ENCODE peak calls at places on chromosomes 16 and 17, in six cellular contexts. J is bronchial epithelial cell, F is A549, M is astrocyte of the spinal cord, K is adrenal gland, P is uterus. S is an unnamed sample.

GRCh38 chr17:7060165-7060890 is 16.4 kb upstream of the SLC16A11 start:
- DNase-seq in J (peak; percentile 97), F (peak; percentile 96), M (peak; percentile 88), K (no peak), P (no peak), S (no peak)

GRCh38 chr16:89363621-89364393 is 126.6 kb downstream of the ANKRD11 start:
- DNase-seq in J (peak; percentile 82), F (peak; percentile 65), M (peak; percentile 86), K (peak; percentile 69), P (no peak), S (peak; percentile 68)

GRCh38 chr17:152860-153420 is 15.6 kb downstream of the SCGB1C2 start:
- DNase-seq in J (no peak), F (no peak), M (no peak), K (peak; percentile 14), P (no peak), S (no peak)

GRCh38 chr16:58634265-58634802 is 4.7 kb upstream of the CNOT1 start:
- DNase-seq in J (no peak), F (no peak), M (no peak), K (no peak), P (no peak), S (peak; percentile 78)

GRCh38 chr16:89958596-89958995 is 10.0 kb downstream of the DEF8 start:
- DNase-seq in J (no peak), F (no peak), M (no peak), K (no peak), P (no peak), S (no peak)

GRCh38 chr16:79134300-79134699 is 466.2 kb downstream of the MAF start:
- DNase-seq in J (no peak), F (no peak), M (no peak), K (no peak), P (no peak), S (no peak)

GRCh38 chr17:1829579-1830257 is at the start of the genes RPA1 and SMYD4:
- DNase-seq in J (peak; percentile 68), F (peak; percentile 89), M (peak; percentile 86), K (peak; percentile 89), P (peak; percentile 86), S (peak; percentile 90)

GRCh38 chr17:38779965-38780752 is 19.2 kb downstream of the PIP4K2B start:
- DNase-seq in J (no peak), F (no peak), M (no peak), K (no peak), P (no peak), S (no peak)

GRCh38 chr16:75246504-75247205 is 4.8 kb downstream of the BCAR1 start:
- DNase-seq in J (no peak), F (no peak), M (peak; percentile 79), K (no peak), P (no peak), S (no peak)

GRCh38 chr17:27276653-27277156 is 17.2 kb upstream of the WSB1 start:
- DNase-seq in J (no peak), F (no peak), M (no peak), K (no peak), P (no peak), S (no peak)

GRCh38 chr17:65824901-65825300 is 263.5 kb upstream of the AXIN2 start:
- DNase-seq in J (no peak), F (no peak), M (no peak), K (no peak), P (no peak), S (no peak)

GRCh38 chr16:27286446-27286845 is 17.9 kb upstream of the NSMCE1 start:
- DNase-seq in J (peak; percentile 98), F (peak; percentile 73), M (peak; percentile 94), K (no peak), P (no peak), S (no peak)

GRCh38 chr17:1087381-1088241 is 90.7 kb downstream of the TIMM22 start:
- DNase-seq in J (peak; percentile 78), F (peak; percentile 84), M (peak; percentile 59), K (peak; percentile 91), P (peak; percentile 66), S (peak; percentile 79)

GRCh38 chr16:24753437-24753836 is 24.0 kb downstream of the TNRC6A start:
- DNase-seq in J (peak; percentile 65), F (no peak), M (no peak), K (no peak), P (no peak), S (no peak)

GRCh38 chr16:88651276-88651988 is 579 bp upstream of the CYBA start:
- DNase-seq in J (no peak), F (peak; percentile 48), M (no peak), K (peak; percentile 51), P (peak; percentile 27), S (peak; percentile 60)

GRCh38 chr16:23059433-23059832 is 89.8 kb downstream of the USP31 start:
- DNase-seq in J (no peak), F (no peak), M (no peak), K (no peak), P (no peak), S (no peak)

DNA sequence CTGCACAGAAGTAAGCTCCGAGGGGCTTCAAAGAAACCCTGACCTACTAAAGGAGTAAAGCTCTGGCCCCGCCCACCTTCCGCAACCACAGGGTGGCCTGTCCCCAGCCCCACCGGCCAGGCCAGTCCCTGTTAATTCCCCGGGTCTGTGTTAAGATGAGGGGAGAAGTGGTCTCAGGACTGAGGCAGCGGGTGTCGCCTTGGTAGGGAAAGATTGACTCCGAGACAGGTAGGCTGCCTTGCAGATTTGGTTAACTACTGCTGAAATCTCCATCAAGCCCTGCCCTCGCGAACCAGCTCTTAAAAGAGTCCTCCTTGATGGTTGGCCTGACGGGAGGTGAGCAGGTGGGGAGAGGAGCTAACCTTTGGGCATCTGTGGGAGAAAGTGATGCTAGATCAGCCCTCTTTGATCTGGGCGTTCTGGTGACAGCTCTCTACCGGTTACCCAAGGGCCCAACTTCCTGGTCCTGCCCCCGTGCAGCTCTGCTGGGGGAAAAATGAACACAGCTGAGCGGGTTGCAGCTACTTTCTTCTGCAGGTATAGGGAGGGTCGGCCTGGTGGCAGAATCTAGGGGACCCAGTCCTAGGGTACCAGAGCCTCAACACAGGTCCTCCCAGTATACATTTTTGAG is 2.8 kb downstream of the SHISA9 start:
- DNase-seq in J (no peak), F (no peak), M (no peak), K (no peak), P (no peak), S (no peak)
- H3K4me3 ChIP-seq in J (no peak overlapping the region), F (no peak overlapping the region), M (no peak overlapping the region), K (no peak overlapping the region), P (no peak overlapping the region), S (no peak overlapping the region)

DNA sequence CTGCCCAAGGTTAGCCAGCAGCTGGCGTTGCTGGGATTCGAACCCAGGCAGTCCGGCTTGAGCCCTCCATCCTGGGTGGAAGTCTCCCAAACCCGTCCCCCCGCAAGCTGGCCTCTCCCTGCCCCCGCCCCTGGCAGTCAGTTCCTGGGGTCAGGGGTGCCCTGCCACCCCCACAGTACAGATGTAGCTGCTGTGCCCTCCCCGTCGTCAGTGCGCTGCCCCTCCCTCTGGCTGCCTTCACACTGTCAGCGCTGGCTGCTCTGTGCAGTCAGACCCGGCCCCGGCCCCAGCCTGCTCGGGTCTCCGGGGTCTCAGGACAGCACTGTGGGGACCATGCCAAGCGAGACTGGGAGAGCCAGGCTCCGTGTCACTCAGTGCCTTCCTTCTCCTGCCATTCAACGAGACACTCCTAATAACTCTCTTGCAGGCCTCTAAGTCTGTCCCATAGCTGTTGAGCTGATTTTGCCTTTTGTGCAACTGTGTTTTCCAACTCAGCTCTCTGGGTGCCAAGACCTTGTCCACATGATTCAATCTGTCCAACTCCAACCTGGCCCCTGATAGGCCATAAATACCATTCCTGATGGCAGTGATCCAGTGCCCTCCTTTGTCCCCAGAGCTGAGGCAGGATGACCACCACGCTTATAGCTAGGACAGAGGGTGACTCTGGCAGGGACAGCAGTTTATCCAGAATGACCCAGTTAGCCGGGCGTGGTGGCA is 55.5 kb upstream of the IL34 start:
- DNase-seq in J (no peak), F (no peak), M (no peak), K (peak; percentile 58), P (peak; percentile 26), S (no peak)
- H3K4me3 ChIP-seq in J (no peak overlapping the region), F (no peak overlapping the region), M (no peak overlapping the region), K (no peak overlapping the region), P (no peak overlapping the region), S (no peak overlapping the region)

GRCh38 chr17:60079401-60079861 is 710 bp upstream of the HEATR6 start:
- DNase-seq in J (no peak), F (peak; percentile 57), M (no peak), K (peak; percentile 19), P (no peak), S (peak; percentile 36)

GRCh38 chr17:60076811-60077210 is 1.9 kb downstream of the HEATR6 start:
- DNase-seq in J (no peak), F (no peak), M (no peak), K (no peak), P (no peak), S (no peak)

GRCh38 chr17:60075981-60076380 is 2.7 kb downstream of the HEATR6 start:
- DNase-seq in J (peak; percentile 67), F (no peak), M (no peak), K (no peak), P (no peak), S (no peak)

GRCh38 chr17:60077672-60078519 is 825 bp downstream of the HEATR6 start:
- DNase-seq in J (peak; percentile 27), F (no peak), M (peak; percentile 43), K (no peak), P (no peak), S (no peak)

DNA sequence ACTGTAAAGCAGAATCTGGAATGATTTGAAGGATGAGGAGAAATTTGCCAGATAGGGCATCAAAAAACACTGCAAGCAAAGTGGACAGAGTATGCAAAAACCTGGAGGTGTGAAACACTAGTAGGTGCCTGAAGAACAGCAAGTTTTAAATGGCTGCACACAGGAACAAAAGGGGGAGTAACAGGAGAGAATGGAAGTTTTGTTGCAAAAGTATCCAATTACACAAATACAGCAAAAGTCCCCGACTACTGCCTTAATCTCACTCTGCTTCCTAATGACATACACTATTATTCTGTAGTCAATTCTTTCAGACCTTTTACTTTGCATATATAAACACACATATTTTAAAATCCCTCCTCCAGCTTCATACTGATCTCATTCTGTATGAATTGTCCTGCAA is 1.5 kb downstream of the HEATR6 start:
- DNase-seq in J (no peak), F (no peak), M (peak; percentile 9), K (no peak), P (no peak), S (no peak)
- H3K4me3 ChIP-seq in J (no peak overlapping the region), F (no peak overlapping the region), M (no peak overlapping the region), K (no peak overlapping the region), P (no peak overlapping the region), S (no peak overlapping the region)

GRCh38 chr16:74184839-74185238 is 111.8 kb upstream of the PSMD7 start:
- DNase-seq in J (no peak), F (no peak), M (no peak), K (no peak), P (no peak), S (no peak)
- H3K4me3 ChIP-seq in J (no peak overlapping the region), F (no peak overlapping the region), M (no peak overlapping the region), K (no peak overlapping the region), P (no peak overlapping the region), S (no peak overlapping the region)

GRCh38 chr16:70433456-70434103 is 5.3 kb downstream of the ST3GAL2 start:
- DNase-seq in J (no peak), F (peak; percentile 48), M (peak; percentile 72), K (peak; percentile 59), P (peak; percentile 70), S (no peak)

GRCh38 chr16:70430667-70431536 is 8.0 kb downstream of the ST3GAL2 start:
- DNase-seq in J (peak; percentile 29), F (no peak), M (no peak), K (peak; percentile 32), P (no peak), S (peak; percentile 33)

GRCh38 chr16:70432304-70432799 is 6.5 kb downstream of the ST3GAL2 start:
- DNase-seq in J (no peak), F (no peak), M (no peak), K (no peak), P (no peak), S (no peak)

GRCh38 chr16:70434489-70435260 is 4.2 kb downstream of the ST3GAL2 start:
- DNase-seq in J (no peak), F (no peak), M (no peak), K (no peak), P (no peak), S (no peak)

GRCh38 chr16:70432800-70433455 is 6.0 kb downstream of the ST3GAL2 start:
- DNase-seq in J (no peak), F (no peak), M (no peak), K (no peak), P (no peak), S (no peak)
- H3K4me3 ChIP-seq in J (no peak overlapping the region), F (no peak overlapping the region), M (no peak overlapping the region), K (no peak overlapping the region), P (no peak overlapping the region), S (no peak overlapping the region)

S was measured in small intestine.